ENCODE peak calls at places on chromosomes 12 and 14, in ten cellular contexts. L, V, M, I, A, S, B, X, W and Q are unnamed samples.

GRCh38 chr14:41607966-41608663 is 1.4 kb downstream of the LRFN5 start:
- DNase-seq in B (no peak), W (no peak), X (peak), A (no peak), I (no peak), L (no peak), M (peak), V (no peak), S (no peak), Q (no peak)

GRCh38 chr14:103543140-103543539 is 14.1 kb downstream of the TRMT61A start:
- DNase-seq in I (no peak), V (no peak), W (no peak), M (no peak), S (no peak), B (peak), X (no peak), A (no peak), L (no peak), Q (no peak)

GRCh38 chr12:101764393-101764792 is 25.1 kb upstream of the SYCP3 start:
- DNase-seq in M (no peak), S (no peak), B (no peak), X (no peak), W (no peak), V (no peak), A (no peak), I (no peak), L (no peak), Q (no peak)

GRCh38 chr12:87202189-87202588 is 827.0 kb downstream of the C12orf50 start:
- DNase-seq in I (no peak), W (no peak), V (no peak), B (no peak), M (no peak), S (no peak), A (no peak), X (no peak), L (no peak), Q (no peak)

GRCh38 chr14:75440733-75441474 is 13.1 kb downstream of the JDP2 start:
- DNase-seq in M (no peak), B (peak), X (peak), A (no peak), S (no peak), I (no peak), L (peak), V (no peak), W (no peak), Q (peak)

GRCh38 chr12:108799528-108800243 is 57.7 kb downstream of the SSH1 start:
- DNase-seq in L (no peak), S (no peak), A (no peak), M (no peak), I (no peak), X (no peak), V (no peak), B (no peak), W (no peak), Q (no peak)

GRCh38 chr12:123945441-123946151 is 27.0 kb downstream of the CCDC92 start:
- DNase-seq in L (no peak), X (no peak), A (no peak), I (no peak), B (no peak), W (no peak), S (no peak), V (no peak), M (no peak), Q (no peak)

GRCh38 chr12:12975322-12976077 is 23.5 kb upstream of the GPRC5D start:
- DNase-seq in A (no peak), B (no peak), I (no peak), M (peak), W (peak), V (no peak), S (peak), X (peak), L (no peak), Q (no peak)

GRCh38 chr12:122371475-122372045 is 50.9 kb downstream of the CLIP1 start:
- DNase-seq in S (no peak), B (no peak), I (no peak), M (no peak), A (no peak), W (no peak), X (no peak), V (no peak), L (no peak), Q (no peak)

GRCh38 chr12:132142679-132143327 is 1.3 kb downstream of the DDX51 start:
- DNase-seq in M (no peak), X (no peak), V (no peak), S (no peak), B (no peak), I (peak), A (no peak), W (no peak), L (no peak), Q (no peak)

GRCh38 chr14:100585448-100586152 is 1.6 kb downstream of the BEGAIN start:
- DNase-seq in S (no peak), V (no peak), A (no peak), B (no peak), M (peak), X (no peak), I (no peak), L (peak), W (no peak), Q (no peak)

GRCh38 chr14:76772300-76773187 is 11.3 kb downstream of the VASH1 start:
- DNase-seq in A (no peak), L (peak), M (peak), S (peak), I (peak), W (no peak), X (peak), V (no peak), B (peak), Q (peak)

GRCh38 chr14:79011091-79011919 is 841.1 kb downstream of the NRXN3 start:
- DNase-seq in W (peak), X (peak), S (peak), M (peak), I (no peak), B (no peak), V (no peak), L (no peak), A (no peak), Q (no peak)

GRCh38 chr12:68479261-68479581 is 131.5 kb upstream of the RAP1B start:
- DNase-seq in W (no peak), B (no peak), V (no peak), S (no peak), L (no peak), A (no peak), I (no peak), X (peak), M (no peak), Q (no peak)

GRCh38 chr14:92590941-92591340 is 77.4 kb downstream of the RIN3 start:
- DNase-seq in M (no peak), A (no peak), V (no peak), B (no peak), L (no peak), W (no peak), X (no peak), I (no peak), S (no peak), Q (no peak)

GRCh38 chr14:33932526-33933292 is 18.2 kb downstream of the EGLN3 start:
- DNase-seq in I (no peak), M (peak), S (no peak), V (no peak), L (no peak), W (no peak), B (no peak), X (peak), A (no peak), Q (peak)

GRCh38 chr14:102948698-102949061 is 26.2 kb downstream of the AMN start:
- DNase-seq in L (no peak), B (no peak), X (no peak), V (no peak), S (no peak), W (no peak), I (no peak), A (no peak), M (no peak), Q (no peak)

GRCh38 chr12:61095131-61095530 is 1165.1 kb upstream of the USP15 start:
- DNase-seq in B (no peak), V (no peak), S (no peak), W (no peak), M (no peak), I (no peak), L (no peak), A (no peak), X (peak), Q (no peak)